ENCODE peak calls at places on chromosomes 13 and 19, in six cellular contexts. K is heart right ventricle, Z is dorsolateral prefrontal cortex, B is NB4, L is mucosa of descending colon, E is Peyer's patch. P is an unnamed sample.

GRCh38 chr13:113411216-113412023 is 41.9 kb downstream of the ADPRHL1 start:
- DNase-seq in Z (no peak), B (peak; percentile 84), K (peak; percentile 75), E (no peak), L (no peak), P (peak; percentile 62)

GRCh38 chr13:64723735-64724134 is 2506.4 kb downstream of the PCDH9 start:
- DNase-seq in E (no peak), B (no peak), L (no peak), Z (no peak), K (no peak), P (peak; percentile 47)

GRCh38 chr13:26914624-26915023 is 154.0 kb upstream of the GPR12 start:
- DNase-seq in B (peak; percentile 72), Z (no peak), L (no peak), E (no peak), K (no peak), P (no peak)

GRCh38 chr13:59771272-59771671 is 392.5 kb downstream of the DIAPH3 start:
- DNase-seq in B (no peak), E (no peak), L (no peak), Z (no peak), K (no peak), P (no peak)

GRCh38 chr19:23283925-23284324 is 33.7 kb upstream of the ZNF724 start:
- DNase-seq in L (no peak), B (peak; percentile 78), Z (peak; percentile 24), K (peak; percentile 29), E (peak; percentile 58), P (no peak)

GRCh38 chr13:49935171-49936084 is 712 bp downstream of the SPRYD7 start:
- DNase-seq in L (no peak), K (no peak), B (peak; percentile 74), E (no peak), Z (peak; percentile 33), P (peak; percentile 66)

GRCh38 chr13:111531505-111531904 is 211.1 kb downstream of the TEX29 start:
- DNase-seq in L (no peak), E (no peak), K (no peak), Z (peak; percentile 19), B (peak; percentile 52), P (no peak)

GRCh38 chr19:41228486-41228885 is 9.5 kb downstream of the AXL start:
- DNase-seq in L (no peak), B (no peak), Z (no peak), E (no peak), K (no peak), P (no peak)

GRCh38 chr13:33265133-33265532 is 20.4 kb downstream of the STARD13 start:
- DNase-seq in L (no peak), Z (no peak), E (no peak), B (no peak), K (no peak), P (no peak)

GRCh38 chr13:22980936-22981335 is 199.8 kb upstream of the SGCG start:
- DNase-seq in K (no peak), E (no peak), B (no peak), Z (no peak), L (no peak), P (no peak)

GRCh38 chr19:4707956-4708650 is 15.5 kb downstream of the DPP9 start:
- DNase-seq in Z (no peak), L (no peak), E (no peak), K (peak; percentile 48), B (no peak), P (no peak)

GRCh38 chr13:30463820-30464495 is 1.8 kb downstream of the HMGB1 start:
- DNase-seq in Z (peak; percentile 26), E (peak; percentile 78), K (peak; percentile 57), L (no peak), B (peak; percentile 73), P (no peak)

GRCh38 chr19:42285546-42285945 is 16.4 kb upstream of the PRR19 start:
- DNase-seq in L (no peak), E (no peak), B (no peak), Z (no peak), K (no peak), P (no peak)

GRCh38 chr13:97274782-97275252 is 52.7 kb downstream of the MBNL2 start:
- DNase-seq in K (no peak), Z (no peak), E (no peak), B (no peak), L (no peak), P (no peak)

GRCh38 chr13:92029641-92030040 is 631.2 kb downstream of the GPC5 start:
- DNase-seq in L (no peak), Z (no peak), E (no peak), B (no peak), K (no peak), P (no peak)

GRCh38 chr19:53192771-53193533 is at the start of gene ZNF665:
- DNase-seq in L (peak; percentile 92), E (peak; percentile 85), K (peak; percentile 86), B (peak; percentile 93), Z (peak; percentile 71), P (peak; percentile 74)

GRCh38 chr13:103531278-103531677 is 465.1 kb upstream of the SLC10A2 start:
- DNase-seq in B (no peak), K (no peak), E (no peak), Z (no peak), L (no peak), P (no peak)

GRCh38 chr19:38496603-38497487 is 63.4 kb downstream of the RYR1 start:
- DNase-seq in L (no peak), E (no peak), K (peak; percentile 44), B (no peak), Z (no peak), P (no peak)

GRCh38 chr13:112756967-112757758 is 67.3 kb downstream of the ATP11A start:
- DNase-seq in E (no peak), B (no peak), L (no peak), K (no peak), Z (peak; percentile 53), P (no peak)

GRCh38 chr13:36870050-36870692 is 49.9 kb downstream of the SMAD9 start:
- DNase-seq in K (no peak), Z (no peak), E (no peak), L (no peak), B (no peak), P (no peak)

GRCh38 chr13:37647038-37647650 is 48.6 kb upstream of the POSTN start:
- DNase-seq in K (no peak), B (no peak), Z (no peak), E (no peak), L (no peak), P (no peak)

GRCh38 chr13:50690020-50690419 is 153.5 kb downstream of the DLEU7 start:
- DNase-seq in Z (no peak), L (no peak), E (no peak), B (no peak), K (no peak), P (no peak)

GRCh38 chr13:40755082-40755755 is 15.8 kb downstream of the MRPS31 start:
- DNase-seq in B (no peak), K (no peak), E (no peak), Z (no peak), L (no peak), P (no peak)

DNA sequence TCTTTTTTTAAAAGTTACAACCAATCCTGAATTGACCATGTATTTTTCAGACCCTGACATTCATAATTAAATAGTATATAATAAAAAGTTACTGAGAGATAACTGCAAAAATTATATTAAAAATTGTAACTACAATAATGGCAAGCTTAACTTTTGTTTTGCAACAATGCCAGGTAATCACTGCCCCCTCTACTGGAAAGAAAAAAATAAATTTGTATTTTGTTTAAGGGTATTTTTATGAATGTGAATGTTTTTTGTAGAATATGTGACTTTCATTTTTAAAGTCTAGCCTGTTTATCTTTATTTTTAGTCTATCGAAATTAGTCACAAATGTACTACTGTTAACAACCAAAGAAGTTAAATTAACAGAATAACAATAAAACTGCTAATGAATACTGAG is 21.7 kb downstream of the MRPS31 start:
- DNase-seq in B (no peak), K (no peak), L (no peak), E (no peak), Z (no peak), P (no peak)
- TF ChIP-seq CTCF in B (no peak), K (peak; percentile 38), L (no peak), E (no peak), Z (peak; percentile 28), P (peak; percentile 42)

GRCh38 chr19:44752123-44752815 is 3.8 kb downstream of the BCL3 start:
- DNase-seq in L (peak; percentile 11), Z (no peak), E (no peak), K (no peak), B (peak; percentile 62), P (no peak)

GRCh38 chr19:44754743-44755066 is 6.2 kb downstream of the BCL3 start:
- DNase-seq in L (no peak), Z (no peak), E (no peak), B (no peak), K (no peak), P (no peak)

GRCh38 chr19:44753619-44753931 is 5.1 kb downstream of the BCL3 start:
- DNase-seq in B (no peak), E (no peak), K (no peak), L (no peak), Z (no peak), P (no peak)

GRCh38 chr19:44753932-44754742 is 5.6 kb downstream of the BCL3 start:
- DNase-seq in K (peak; percentile 94), L (peak; percentile 99), E (peak; percentile 96), B (peak; percentile 79), Z (no peak), P (peak; percentile 95)

DNA sequence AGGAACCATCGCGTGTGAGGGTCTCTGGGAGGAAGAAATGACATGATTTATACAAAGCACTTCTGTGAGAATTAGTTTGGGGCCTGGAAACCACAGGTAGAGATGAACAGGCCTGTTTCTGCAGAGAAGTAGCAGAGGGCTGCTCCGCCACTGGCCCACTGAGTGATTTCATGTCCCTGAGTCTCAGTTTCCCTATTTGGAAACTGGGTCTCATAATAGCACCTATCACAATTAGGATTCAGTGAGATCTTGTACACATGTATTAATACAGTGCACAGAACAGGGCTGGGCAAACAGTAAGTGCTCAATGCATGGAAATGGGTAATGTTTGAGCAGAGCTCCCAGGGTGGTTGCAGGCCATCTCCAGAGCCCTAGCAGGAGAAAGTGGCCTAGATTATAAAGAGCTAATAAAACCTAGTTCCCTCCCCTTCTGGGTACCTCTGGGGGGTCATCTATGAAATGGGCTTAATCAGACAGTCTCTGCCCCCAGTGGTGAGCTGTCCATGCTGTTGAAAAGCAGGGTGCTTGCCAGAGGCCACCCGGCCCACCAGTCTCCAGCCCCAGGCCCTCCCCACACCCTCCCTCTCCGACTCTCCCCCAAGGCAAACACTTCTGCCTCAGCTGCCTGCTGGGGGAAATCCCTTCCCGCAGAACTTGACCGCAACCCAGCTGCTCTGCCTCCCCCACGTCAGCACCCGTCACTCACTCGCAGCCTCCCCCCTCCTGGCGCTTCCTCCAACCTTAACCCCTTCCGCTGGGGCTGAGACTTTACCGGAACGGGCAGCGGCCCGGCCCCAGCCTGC is 4.5 kb downstream of the BCL3 start:
- DNase-seq in L (peak; percentile 99), Z (no peak), E (peak; percentile 90), K (peak; percentile 87), B (peak; percentile 96), P (peak; percentile 97)
- H3K4me3 ChIP-seq in L (no peak overlapping the region), Z (peak overlapping the region; percentile 20), E (peak overlapping the region; percentile 55), K (peak overlapping the region; percentile 91), B (no peak overlapping the region), P (peak overlapping the region; percentile 24)

GRCh38 chr19:33310606-33311325 is 8.4 kb upstream of the CEBPA start:
- DNase-seq in Z (no peak), E (peak; percentile 70), L (peak; percentile 53), B (no peak), K (no peak), P (no peak)
- TF ChIP-seq CTCF in Z (no peak), E (peak; percentile 10), L (no peak), B (no peak), K (no peak), P (peak; percentile 12)

DNA sequence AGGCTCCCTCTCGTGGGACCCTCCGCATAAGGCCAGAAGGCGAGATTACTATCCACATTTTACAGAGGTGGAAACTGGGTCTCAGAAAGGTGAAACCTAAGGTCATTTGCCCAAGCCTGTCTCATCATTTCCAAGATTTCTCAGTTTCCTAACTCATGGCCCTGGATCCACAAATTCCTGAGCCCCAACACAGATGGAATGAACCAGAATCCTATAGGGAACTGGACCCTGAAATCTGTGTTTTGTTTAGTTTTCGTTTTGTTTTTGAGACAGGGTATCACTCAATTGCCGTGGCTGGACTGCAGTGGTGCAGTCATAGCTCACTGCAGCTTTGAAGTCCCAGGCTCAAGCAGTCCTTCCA is 563 bp upstream of the GNG7 start:
- DNase-seq in E (no peak), Z (no peak), L (no peak), B (no peak), K (no peak), P (no peak)
- H3K4me3 ChIP-seq in E (peak overlapping the region; percentile 69), Z (peak overlapping the region; percentile 34), L (no peak overlapping the region), B (no peak overlapping the region), K (peak overlapping the region; percentile 26), P (peak overlapping the region; percentile 42)

P was measured in RWPE2.